ENCODE peak calls at places on chromosomes 4 and X, in six cellular contexts. V is tibial nerve, Q is NB4, U is H54, T is right lobe of liver, C is heart left ventricle. K is an unnamed sample.

GRCh38 chr4:8201341-8201781 is 2.3 kb downstream of the SH3TC1 start:
- DNase-seq in V (no peak), C (no peak), U (no peak), T (peak), Q (peak), K (no peak)

GRCh38 chr4:39114436-39114835 is 52.4 kb downstream of the KLHL5 start:
- DNase-seq in U (no peak), Q (no peak), C (no peak), V (no peak), T (no peak), K (no peak)

GRCh38 chr4:118276551-118276950 is 76.3 kb downstream of the PRSS12 start:
- DNase-seq in U (no peak), Q (no peak), T (no peak), V (no peak), C (no peak), K (no peak)

GRCh38 chrX:45266456-45266855 is 65.8 kb upstream of the DIPK2B start:
- DNase-seq in Q (no peak), U (no peak), C (no peak), T (no peak), V (no peak), K (no peak)

GRCh38 chrX:28349888-28350287 is 237.4 kb upstream of the IL1RAPL1 start:
- DNase-seq in U (no peak), T (no peak), Q (no peak), V (no peak), C (no peak), K (no peak)

GRCh38 chr4:23613782-23614181 is 276.1 kb downstream of the PPARGC1A start:
- DNase-seq in Q (no peak), V (no peak), U (no peak), T (no peak), C (no peak), K (no peak)

GRCh38 chr4:39046243-39046642 is 14.0 kb upstream of the TMEM156 start:
- DNase-seq in Q (peak), U (no peak), C (no peak), T (peak), V (no peak), K (no peak)

GRCh38 chr4:159051245-159052071 is 51.4 kb upstream of the RAPGEF2 start:
- DNase-seq in Q (no peak), V (no peak), U (no peak), T (no peak), C (no peak), K (no peak)

GRCh38 chr4:40471923-40472322 is 136.8 kb downstream of the CHRNA9 start:
- DNase-seq in T (no peak), C (no peak), Q (no peak), V (no peak), U (no peak), K (no peak)

GRCh38 chr4:116357758-116358157 is 727.6 kb downstream of the TRAM1L1 start:
- DNase-seq in V (no peak), U (no peak), Q (peak), T (no peak), C (no peak), K (no peak)

GRCh38 chrX:136064661-136065043 is 79.4 kb downstream of the SLC9A6 start:
- DNase-seq in V (no peak), T (no peak), Q (no peak), U (no peak), C (no peak), K (no peak)

GRCh38 chr4:107814758-107815552 is 9.8 kb upstream of the SGMS2 start:
- DNase-seq in C (no peak), T (no peak), V (no peak), Q (no peak), U (no peak), K (no peak)

GRCh38 chrX:154735695-154736393 is 15.0 kb downstream of the GAB3 start:
- DNase-seq in Q (no peak), U (no peak), V (no peak), C (peak), T (no peak), K (no peak)

GRCh38 chr4:16824278-16824806 is 74.1 kb downstream of the LDB2 start:
- DNase-seq in C (no peak), T (no peak), Q (no peak), V (no peak), U (no peak), K (no peak)

GRCh38 chr4:6343950-6344408 is 74.3 kb downstream of the WFS1 start:
- DNase-seq in C (no peak), V (no peak), T (no peak), U (peak), Q (no peak), K (no peak)

GRCh38 chr4:165325732-165326512 is 1.5 kb upstream of the MSMO1 start:
- DNase-seq in V (no peak), Q (peak), T (no peak), C (no peak), U (no peak), K (no peak)
- TF ChIP-seq POLR2A in V (no peak), Q (no peak), T (no peak), C (no peak), U (no peak), K (no peak)

GRCh38 chrX:77910108-77910840 is at the start of gene ATP7A:
- DNase-seq in Q (peak), V (peak), T (peak), U (peak), C (peak), K (peak)
- TF ChIP-seq POLR2A in Q (no peak), V (no peak), T (peak), U (peak), C (no peak), K (no peak)

GRCh38 chr4:2830632-2831610 is 12.7 kb upstream of the ADD1 start:
- DNase-seq in T (no peak), Q (no peak), C (peak), U (no peak), V (peak), K (peak)
- TF ChIP-seq POLR2A in T (no peak), Q (no peak), C (no peak), U (no peak), V (no peak), K (no peak)

GRCh38 chrX:9340619-9341304 is 124.1 kb upstream of the TBL1X start:
- DNase-seq in C (peak), Q (peak), U (no peak), V (no peak), T (no peak), K (peak)
- TF ChIP-seq POLR2A in C (no peak), Q (peak), U (no peak), V (no peak), T (no peak), K (no peak)

DNA sequence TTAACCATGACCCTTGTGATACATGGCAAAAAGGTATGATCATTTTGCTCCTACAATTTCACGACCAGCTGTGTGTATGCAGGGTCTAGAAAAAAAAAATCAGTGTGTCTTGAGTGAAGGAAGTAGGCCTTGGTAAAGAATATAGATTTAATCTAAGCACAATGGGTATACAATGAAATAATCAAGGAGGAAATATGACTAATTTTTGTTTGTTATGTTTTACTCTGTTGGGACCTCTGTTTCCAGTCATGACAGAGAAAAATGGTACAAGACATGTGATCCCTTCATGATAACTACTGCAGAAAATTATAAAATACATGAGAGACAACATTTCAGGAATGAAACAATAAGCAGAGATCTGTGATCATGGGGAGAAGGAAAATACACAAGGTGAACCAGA is 835.5 kb downstream of the PDHA2 start:
- DNase-seq in T (no peak), C (no peak), Q (no peak), U (no peak), V (no peak), K (no peak)
- TF ChIP-seq POLR2A in T (no peak), C (no peak), Q (no peak), U (no peak), V (no peak), K (no peak)

K was measured in lower leg skin.